ENCODE peak calls at places on chromosomes 5 and 9, in five cellular contexts. W is A549, D is mesendoderm, L is substantia nigra, G is PC-3. Q is an unnamed sample.
A peak's percentile ranks its signal among the peaks of the same experiment; 100 is the strongest.

GRCh38 chr5:172353271-172353807 is 69.8 kb upstream of the UBTD2 start:
- DNase-seq in W (no peak), D (no peak), L (no peak), G (no peak), Q (no peak)

GRCh38 chr5:139863361-139863760 is 67.8 kb downstream of the PSD2 start:
- DNase-seq in W (no peak), D (no peak), L (peak; percentile 91), G (no peak), Q (peak; percentile 91)

GRCh38 chr9:116087246-116087645 is 66.3 kb upstream of the PAPPA start:
- DNase-seq in W (peak; percentile 8), D (peak; percentile 60), L (peak; percentile 48), G (peak; percentile 39), Q (peak; percentile 32)

GRCh38 chr5:68683632-68684035 is 410.2 kb upstream of the SLC30A5 start:
- DNase-seq in W (peak; percentile 58), D (peak; percentile 35), L (no peak), G (peak; percentile 86), Q (peak; percentile 7)

GRCh38 chr5:10839118-10839517 is 78.1 kb upstream of the DAP start:
- DNase-seq in W (no peak), D (no peak), L (no peak), G (no peak), Q (no peak)

GRCh38 chr5:133196441-133197085 is 144.8 kb downstream of the HSPA4 start:
- DNase-seq in W (no peak), D (peak; percentile 77), L (no peak), G (no peak), Q (no peak)

GRCh38 chr5:170223906-170224305 is 8.9 kb upstream of the C5orf58 start:
- DNase-seq in W (no peak), D (no peak), L (no peak), G (no peak), Q (no peak)

GRCh38 chr5:91419571-91420537 is 36.7 kb upstream of the ARRDC3 start:
- DNase-seq in W (peak; percentile 26), D (peak; percentile 58), L (peak; percentile 32), G (peak; percentile 88), Q (peak; percentile 22)

GRCh38 chr5:56145106-56145505 is 88.0 kb downstream of the ANKRD55 start:
- DNase-seq in W (no peak), D (peak; percentile 77), L (no peak), G (peak; percentile 50), Q (no peak)

GRCh38 chr5:72611111-72611724 is 104.0 kb upstream of the ZNF366 start:
- DNase-seq in W (peak; percentile 78), D (peak; percentile 84), L (peak; percentile 82), G (peak; percentile 69), Q (peak; percentile 72)

GRCh38 chr9:21110708-21111576 is 30.7 kb downstream of the IFNW1 start:
- DNase-seq in W (peak; percentile 40), D (peak; percentile 85), L (no peak), G (peak; percentile 79), Q (no peak)

GRCh38 chr5:39783756-39784421 is 359.1 kb upstream of the DAB2 start:
- DNase-seq in W (no peak), D (no peak), L (no peak), G (no peak), Q (no peak)

GRCh38 chr9:70923941-70924340 is 197.5 kb downstream of the TRPM3 start:
- DNase-seq in W (no peak), D (no peak), L (no peak), G (no peak), Q (no peak)

GRCh38 chr5:139877129-139877597 is 81.6 kb downstream of the PSD2 start:
- DNase-seq in W (no peak), D (no peak), L (no peak), G (peak; percentile 90), Q (no peak)

GRCh38 chr5:24606974-24607373 is 37.8 kb downstream of the CDH10 start:
- DNase-seq in W (no peak), D (no peak), L (no peak), G (no peak), Q (no peak)

GRCh38 chr9:124617477-124618141 is 110.4 kb upstream of the NR5A1 start:
- DNase-seq in W (peak; percentile 87), D (peak; percentile 87), L (peak; percentile 84), G (peak; percentile 78), Q (peak; percentile 66)
- H3K27ac ChIP-seq in W (peak overlapping the region; percentile 28), D (no peak overlapping the region), L (no peak overlapping the region), G (no peak overlapping the region), Q (no peak overlapping the region)

GRCh38 chr5:179267671-179268071 is 77.6 kb downstream of the ADAMTS2 start:
- DNase-seq in W (no peak), D (no peak), L (no peak), G (no peak), Q (peak; percentile 19)

GRCh38 chr5:179269781-179270543 is 75.3 kb downstream of the ADAMTS2 start:
- DNase-seq in W (no peak), D (no peak), L (no peak), G (no peak), Q (no peak)

GRCh38 chr5:179268399-179268952 is 76.8 kb downstream of the ADAMTS2 start:
- DNase-seq in W (no peak), D (no peak), L (no peak), G (no peak), Q (no peak)

GRCh38 chr5:179270581-179271300 is 74.5 kb downstream of the ADAMTS2 start:
- DNase-seq in W (no peak), D (no peak), L (no peak), G (no peak), Q (peak; percentile 36)

GRCh38 chr5:179268966-179269693 is 76.1 kb downstream of the ADAMTS2 start:
- DNase-seq in W (no peak), D (no peak), L (no peak), G (no peak), Q (peak; percentile 5)
- H3K27ac ChIP-seq in W (no peak overlapping the region), D (no peak overlapping the region), L (no peak overlapping the region), G (no peak overlapping the region), Q (no peak overlapping the region)

GRCh38 chr9:134501266-134502181 is 140.1 kb upstream of the COL5A1 start:
- DNase-seq in W (no peak), D (peak; percentile 26), L (no peak), G (no peak), Q (peak; percentile 40)

GRCh38 chr9:134500931-134501265 is 140.7 kb upstream of the COL5A1 start:
- DNase-seq in W (no peak), D (peak; percentile 6), L (no peak), G (no peak), Q (no peak)

GRCh38 chr9:134504106-134504385 is 137.6 kb upstream of the COL5A1 start:
- DNase-seq in W (no peak), D (no peak), L (no peak), G (no peak), Q (no peak)

GRCh38 chr9:134503301-134504105 is 138.1 kb upstream of the COL5A1 start:
- DNase-seq in W (no peak), D (no peak), L (no peak), G (no peak), Q (no peak)

GRCh38 chr9:134502261-134503211 is 139.1 kb upstream of the COL5A1 start:
- DNase-seq in W (peak; percentile 98), D (peak; percentile 62), L (no peak), G (peak; percentile 79), Q (no peak)
- H3K27ac ChIP-seq in W (peak overlapping the region; percentile 93), D (no peak overlapping the region), L (no peak overlapping the region), G (peak overlapping the region; percentile 13), Q (no peak overlapping the region)

GRCh38 chr9:121071356-121071755 is 3.4 kb upstream of the CNTRL start:
- DNase-seq in W (no peak), D (no peak), L (no peak), G (no peak), Q (no peak)
- H3K27ac ChIP-seq in W (peak overlapping the region; percentile 74), D (no peak overlapping the region), L (no peak overlapping the region), G (peak overlapping the region; percentile 48), Q (no peak overlapping the region)

DNA sequence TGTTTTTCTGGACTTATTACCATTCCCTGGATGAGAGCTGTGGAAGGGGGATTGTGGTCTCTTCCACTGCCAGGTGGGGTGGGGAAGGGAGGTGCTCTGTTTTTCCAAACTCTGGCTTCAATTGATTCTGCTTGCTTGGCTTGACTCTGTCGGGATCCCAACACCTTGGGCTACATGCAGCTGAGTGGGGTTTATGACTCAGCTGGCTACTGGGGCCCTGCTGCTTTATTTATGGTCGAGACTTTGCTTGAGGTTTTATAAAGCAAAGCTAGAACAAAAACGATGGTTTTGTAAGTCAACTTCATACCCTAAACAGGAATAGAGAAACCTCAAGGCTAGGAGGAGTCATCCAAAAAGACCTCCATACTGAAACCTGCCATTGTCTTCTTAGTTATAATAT is 76.3 kb downstream of the AOPEP start:
- DNase-seq in W (no peak), D (no peak), L (no peak), G (no peak), Q (no peak)
- H3K27ac ChIP-seq in W (peak overlapping the region; percentile 92), D (no peak overlapping the region), L (no peak overlapping the region), G (no peak overlapping the region), Q (no peak overlapping the region)

DNA sequence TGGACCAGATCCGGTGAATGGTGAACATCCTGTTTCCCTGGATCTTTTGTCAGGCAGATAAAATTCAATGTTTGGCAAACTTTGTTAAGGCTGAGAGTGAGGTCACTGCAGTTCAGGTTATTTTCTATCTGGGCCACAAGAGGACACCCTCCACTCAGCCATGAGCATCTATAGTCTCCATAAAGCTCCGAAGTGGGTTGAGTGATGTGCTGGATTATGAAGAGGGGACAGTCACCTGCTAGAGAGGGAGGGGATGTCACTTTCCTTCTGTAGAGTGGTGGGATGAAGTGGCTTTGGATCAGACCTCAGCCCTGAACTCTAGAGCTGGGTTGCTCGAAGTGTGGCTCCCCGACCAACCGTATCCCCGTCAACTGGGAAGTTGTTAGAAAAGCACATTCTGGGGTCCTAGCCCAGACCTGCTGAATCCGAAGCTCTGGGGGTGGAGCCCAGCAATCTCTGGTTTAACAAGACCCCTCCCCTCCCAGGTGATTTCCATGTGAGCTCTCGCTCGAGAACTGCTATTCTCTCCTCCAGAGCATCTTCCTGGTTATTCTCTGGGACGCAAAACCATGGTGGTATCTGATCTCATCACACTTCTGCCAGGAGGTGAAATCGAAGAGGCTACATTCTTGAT is 31.8 kb upstream of the FGF1 start:
- DNase-seq in W (peak; percentile 33), D (peak; percentile 86), L (no peak), G (peak; percentile 67), Q (no peak)
- H3K27ac ChIP-seq in W (no peak overlapping the region), D (no peak overlapping the region), L (no peak overlapping the region), G (no peak overlapping the region), Q (no peak overlapping the region)

Q was measured in dorsolateral prefrontal cortex.